ENCODE peak calls at places on chromosomes 3 and 15, in five cellular contexts. E is GM12865, C is A549, M is spleen, W is fibroblast of mammary gland. Y is an unnamed sample.

GRCh38 chr3:127299276-127299675 is 11.4 kb upstream of the PRR20G start:
- DNase-seq in E (no peak), C (no peak), M (no peak), W (no peak), Y (no peak)

GRCh38 chr3:20080956-20081554 is 40.8 kb downstream of the KAT2B start:
- DNase-seq in E (peak; percentile 18), C (no peak), M (peak; percentile 88), W (peak; percentile 16), Y (no peak)

GRCh38 chr3:150727653-150728502 is 24.2 kb upstream of the ERICH6 start:
- DNase-seq in E (no peak), C (no peak), M (no peak), W (no peak), Y (no peak)

GRCh38 chr3:53841296-53841695 is 4.9 kb downstream of the CHDH start:
- DNase-seq in E (no peak), C (no peak), M (no peak), W (no peak), Y (no peak)

GRCh38 chr3:39038165-39038564 is 13.6 kb downstream of the SCN11A start:
- DNase-seq in E (no peak), C (no peak), M (no peak), W (peak; percentile 60), Y (no peak)

GRCh38 chr3:115245437-115245836 is 98.3 kb upstream of the ZBTB20 start:
- DNase-seq in E (no peak), C (peak; percentile 69), M (no peak), W (peak; percentile 96), Y (peak; percentile 75)

GRCh38 chr15:70046716-70047369 is 50.9 kb downstream of the TLE3 start:
- DNase-seq in E (no peak), C (no peak), M (peak; percentile 39), W (peak; percentile 28), Y (no peak)

GRCh38 chr3:30914696-30915095 is 20.2 kb upstream of the GADL1 start:
- DNase-seq in E (no peak), C (no peak), M (no peak), W (peak; percentile 68), Y (no peak)

GRCh38 chr15:82043726-82044372 is 2.0 kb downstream of the MEX3B start:
- DNase-seq in E (no peak), C (no peak), M (no peak), W (peak; percentile 25), Y (no peak)

GRCh38 chr3:96814581-96815567 is at the start of gene EPHA6:
- DNase-seq in E (no peak), C (no peak), M (peak; percentile 62), W (no peak), Y (no peak)

GRCh38 chr3:2354702-2355101 is 256.0 kb downstream of the CNTN4 start:
- DNase-seq in E (no peak), C (no peak), M (no peak), W (peak; percentile 33), Y (peak; percentile 26)

GRCh38 chr3:141834296-141834695 is 42.1 kb upstream of the ATP1B3 start:
- DNase-seq in E (no peak), C (no peak), M (no peak), W (no peak), Y (no peak)

GRCh38 chr15:31156808-31157207 is 55.3 kb upstream of the TRPM1 start:
- DNase-seq in E (no peak), C (no peak), M (no peak), W (no peak), Y (no peak)

GRCh38 chr15:79904256-79904655 is 7.4 kb upstream of the MTHFS start:
- DNase-seq in E (no peak), C (no peak), M (no peak), W (peak; percentile 64), Y (no peak)

GRCh38 chr3:6807967-6808588 is 52.8 kb upstream of the GRM7 start:
- DNase-seq in E (peak; percentile 54), C (no peak), M (no peak), W (peak; percentile 0), Y (no peak)

GRCh38 chr3:46559030-46559704 is 6.9 kb downstream of the LRRC2 start:
- DNase-seq in E (no peak), C (no peak), M (no peak), W (no peak), Y (no peak)

GRCh38 chr3:179067839-179068238 is 3.8 kb downstream of the ZMAT3 start:
- DNase-seq in E (no peak), C (no peak), M (no peak), W (no peak), Y (no peak)

GRCh38 chr15:39588531-39589192 is 7.8 kb downstream of the THBS1 start:
- DNase-seq in E (no peak), C (no peak), M (no peak), W (peak; percentile 21), Y (no peak)

GRCh38 chr15:80289558-80290277 is 37.7 kb upstream of the CTXND1 start:
- DNase-seq in E (no peak), C (no peak), M (no peak), W (no peak), Y (no peak)

GRCh38 chr15:90018216-90018831 is 17.2 kb downstream of the ZNF710 start:
- DNase-seq in E (no peak), C (no peak), M (no peak), W (no peak), Y (no peak)

GRCh38 chr15:73034213-73034612 is 18.1 kb upstream of the NEO1 start:
- DNase-seq in E (no peak), C (no peak), M (no peak), W (no peak), Y (no peak)

GRCh38 chr15:73038186-73038585 is 14.1 kb upstream of the NEO1 start:
- DNase-seq in E (no peak), C (no peak), M (no peak), W (no peak), Y (no peak)
- H3K4me3 ChIP-seq in E (no peak overlapping the region), C (no peak overlapping the region), M (no peak overlapping the region), W (no peak overlapping the region), Y (no peak overlapping the region)

DNA sequence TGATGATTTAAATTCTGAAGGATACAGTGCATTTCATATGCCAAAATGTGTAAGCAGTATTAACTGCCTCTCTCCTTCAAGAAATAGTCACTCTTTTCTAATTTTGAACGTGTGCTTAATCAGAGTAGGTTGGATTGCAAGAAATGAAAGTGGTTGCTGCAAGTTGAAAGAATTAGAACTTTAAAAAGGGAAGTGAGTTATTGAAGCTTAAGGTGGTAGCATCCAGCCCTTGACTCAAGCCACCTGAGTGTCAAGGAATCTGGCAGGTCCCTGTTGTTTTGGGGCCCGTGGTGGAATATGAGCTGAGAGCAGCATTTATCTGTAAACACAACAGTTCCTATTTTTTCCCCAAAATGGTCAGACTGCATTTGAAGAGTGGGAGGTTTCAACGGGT is 1.7 kb downstream of the ITPR1 start:
- DNase-seq in E (peak; percentile 54), C (no peak), M (no peak), W (no peak), Y (no peak)
- H3K4me3 ChIP-seq in E (peak overlapping the region; percentile 86), C (no peak overlapping the region), M (peak overlapping the region; percentile 96), W (peak overlapping the region; percentile 85), Y (peak overlapping the region; percentile 83)

GRCh38 chr3:132598181-132598580 is 1.1 kb downstream of the ACKR4 start:
- DNase-seq in E (no peak), C (no peak), M (no peak), W (no peak), Y (no peak)

GRCh38 chr3:132596816-132597433 is at the start of gene ACKR4:
- DNase-seq in E (peak; percentile 2), C (no peak), M (no peak), W (peak; percentile 17), Y (no peak)

GRCh38 chr3:132596326-132596725 is 744 bp upstream of the ACKR4 start:
- DNase-seq in E (no peak), C (no peak), M (no peak), W (no peak), Y (no peak)

GRCh38 chr3:132595036-132595435 is 2.0 kb upstream of the ACKR4 start:
- DNase-seq in E (no peak), C (no peak), M (no peak), W (peak; percentile 68), Y (peak; percentile 40)

DNA sequence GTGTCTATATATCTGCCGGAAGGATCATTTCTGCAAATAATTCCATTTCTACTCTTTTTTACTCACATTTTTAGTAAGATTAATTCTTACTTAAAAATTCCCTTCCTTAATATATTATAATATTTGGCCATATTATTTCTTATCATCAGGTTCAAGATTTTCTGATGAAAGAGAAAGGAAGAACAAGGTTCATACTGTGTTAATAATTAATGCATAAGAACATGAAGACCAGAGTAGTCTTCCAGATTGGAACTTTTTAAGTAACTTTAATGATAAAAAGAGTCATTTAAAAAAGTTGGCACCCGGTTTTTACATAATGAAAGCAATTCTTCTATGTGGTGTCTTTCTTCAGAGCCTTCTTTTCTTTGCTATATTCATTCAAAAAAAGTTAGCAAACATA is 590 bp downstream of the ACKR4 start:
- DNase-seq in E (no peak), C (no peak), M (no peak), W (no peak), Y (no peak)
- H3K4me3 ChIP-seq in E (no peak overlapping the region), C (no peak overlapping the region), M (peak overlapping the region; percentile 6), W (no peak overlapping the region), Y (peak overlapping the region; percentile 2)

GRCh38 chr3:62368705-62369475 is 4.5 kb downstream of the FEZF2 start:
- DNase-seq in E (no peak), C (no peak), M (no peak), W (no peak), Y (no peak)

GRCh38 chr3:62363275-62363674 is 10.1 kb downstream of the FEZF2 start:
- DNase-seq in E (no peak), C (no peak), M (no peak), W (no peak), Y (no peak)

GRCh38 chr3:62367735-62368704 is 5.3 kb downstream of the FEZF2 start:
- DNase-seq in E (no peak), C (no peak), M (no peak), W (no peak), Y (no peak)

GRCh38 chr3:62366093-62366419 is 7.3 kb downstream of the FEZF2 start:
- DNase-seq in E (no peak), C (no peak), M (no peak), W (no peak), Y (no peak)

DNA sequence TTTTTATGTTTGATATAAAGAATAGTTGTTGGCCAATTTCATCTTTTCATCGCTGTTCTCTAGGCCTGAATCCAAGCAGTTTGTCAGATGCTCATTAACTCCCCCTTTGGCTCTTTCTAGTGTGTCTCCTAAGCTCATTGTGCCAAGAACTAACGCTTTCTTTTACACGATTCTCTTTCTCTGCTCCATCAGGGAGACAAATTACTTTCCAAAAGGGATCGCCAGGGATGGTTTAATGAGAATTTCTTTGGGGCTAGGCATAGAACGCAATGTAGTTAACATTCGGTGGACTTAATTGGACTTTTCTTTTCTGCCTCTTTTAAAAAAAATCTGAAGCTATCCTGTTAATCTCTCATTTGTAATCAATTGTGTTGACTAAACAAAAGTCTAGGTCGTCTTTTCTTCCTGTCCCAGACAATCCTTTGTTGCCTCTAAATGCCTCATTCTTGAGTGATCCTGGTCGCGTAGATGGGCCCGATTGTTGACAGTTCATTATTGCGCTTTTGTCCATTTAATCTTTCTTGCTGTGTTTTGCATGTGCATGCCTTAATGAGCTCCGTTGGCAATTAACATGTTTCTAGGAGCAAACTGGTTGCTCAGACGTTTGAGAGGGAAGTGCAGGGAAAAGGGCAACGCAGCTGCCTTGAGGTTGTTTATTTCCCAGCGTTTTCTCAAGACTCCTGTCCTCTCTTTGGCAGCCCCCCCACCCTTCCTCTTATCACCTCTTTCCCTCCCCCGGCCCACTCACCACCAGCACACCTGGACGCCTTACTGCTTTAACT is 7.8 kb downstream of the FEZF2 start:
- DNase-seq in E (no peak), C (no peak), M (no peak), W (no peak), Y (no peak)
- H3K4me3 ChIP-seq in E (no peak overlapping the region), C (no peak overlapping the region), M (no peak overlapping the region), W (no peak overlapping the region), Y (no peak overlapping the region)